ENCODE peak calls at places on chromosomes 16 and 17, in nine cellular contexts. B, K, R, Q, Z, J, O, X and N are unnamed samples.

GRCh38 chr17:65261152-65261551 is 124.0 kb downstream of the RGS9 start:
- DNase-seq in B (no peak), Q (no peak), J (no peak), Z (no peak), X (no peak), R (no peak), K (no peak), O (no peak), N (no peak)

GRCh38 chr16:17556276-17557052 is 85.7 kb upstream of the XYLT1 start:
- DNase-seq in B (no peak), O (peak), X (no peak), K (no peak), R (no peak), Q (no peak), Z (no peak), J (no peak), N (no peak)

GRCh38 chr17:59387351-59388069 is 56.1 kb downstream of the YPEL2 start:
- DNase-seq in B (no peak), J (no peak), Z (no peak), X (no peak), O (no peak), K (no peak), Q (no peak), R (no peak), N (no peak)

GRCh38 chr17:2690165-2691068 is 21.1 kb downstream of the CLUH start:
- DNase-seq in O (no peak), B (no peak), Q (no peak), R (no peak), K (no peak), J (peak), X (no peak), Z (no peak), N (no peak)

GRCh38 chr16:80912651-80913050 is 94.0 kb downstream of the CMC2 start:
- DNase-seq in B (no peak), J (no peak), K (no peak), R (no peak), X (no peak), Z (no peak), O (no peak), Q (no peak), N (no peak)

GRCh38 chr16:51762081-51762995 is 611.3 kb upstream of the SALL1 start:
- DNase-seq in R (peak), J (no peak), K (no peak), X (peak), O (peak), Z (peak), B (peak), Q (peak), N (peak)

GRCh38 chr17:17510456-17511292 is 14.5 kb upstream of the RASD1 start:
- DNase-seq in R (no peak), K (no peak), X (no peak), O (no peak), Q (no peak), Z (no peak), B (no peak), J (no peak), N (no peak)

GRCh38 chr17:62098623-62099231 is 33.6 kb upstream of the MED13 start:
- DNase-seq in R (peak), B (no peak), Q (no peak), O (no peak), X (no peak), Z (no peak), K (no peak), J (no peak), N (no peak)

GRCh38 chr16:27638833-27639587 is 89.1 kb downstream of the KATNIP start:
- DNase-seq in R (no peak), O (no peak), Z (no peak), K (no peak), J (no peak), B (no peak), X (no peak), Q (no peak), N (no peak)

GRCh38 chr16:49855822-49856740 is at the start of gene ZNF423:
- DNase-seq in K (no peak), J (no peak), Z (no peak), O (no peak), Q (no peak), R (no peak), B (no peak), X (no peak), N (no peak)

GRCh38 chr17:40312893-40313659 is 4.1 kb downstream of the RARA start:
- DNase-seq in R (no peak), O (no peak), B (no peak), Q (no peak), X (no peak), K (no peak), J (peak), Z (no peak), N (no peak)

GRCh38 chr17:21549107-21549687 is 143.1 kb upstream of the KCNJ18 start:
- DNase-seq in K (no peak), Z (no peak), B (no peak), Q (no peak), O (peak), R (no peak), X (no peak), J (no peak), N (no peak)

GRCh38 chr17:64001091-64001579 is 3.0 kb downstream of the PRR29 start:
- DNase-seq in Z (no peak), X (no peak), R (no peak), B (no peak), Q (no peak), K (no peak), O (no peak), J (no peak), N (no peak)

GRCh38 chr17:13561606-13562270 is 40.0 kb downstream of the HS3ST3A1 start:
- DNase-seq in R (no peak), B (no peak), Q (no peak), K (no peak), X (no peak), Z (no peak), J (no peak), O (peak), N (no peak)

GRCh38 chr17:43591750-43592562 is 45.8 kb upstream of the ETV4 start:
- DNase-seq in K (no peak), B (no peak), Q (no peak), O (peak), X (no peak), R (no peak), Z (no peak), J (no peak), N (no peak)

GRCh38 chr16:2243781-2244180 is 7.5 kb downstream of the DNASE1L2 start:
- DNase-seq in B (no peak), O (no peak), Z (no peak), K (no peak), J (no peak), R (no peak), Q (no peak), X (no peak), N (no peak)

GRCh38 chr17:81119223-81120148 is 45.8 kb upstream of the PVALEF start:
- DNase-seq in Q (peak), B (peak), J (peak), R (peak), O (peak), K (peak), Z (peak), X (peak), N (peak)

GRCh38 chr17:17180141-17180603 is 26.0 kb downstream of the PLD6 start:
- DNase-seq in K (no peak), J (peak), X (no peak), Z (no peak), B (peak), R (no peak), O (no peak), Q (no peak), N (no peak)

GRCh38 chr16:1338119-1338730 is 4.8 kb downstream of the BAIAP3 start:
- DNase-seq in B (no peak), K (no peak), Z (no peak), X (no peak), O (no peak), Q (peak), R (no peak), J (no peak), N (no peak)

GRCh38 chr16:88454315-88455057 is 1.4 kb downstream of the ZFPM1 start:
- DNase-seq in B (no peak), K (no peak), J (peak), O (no peak), R (no peak), Q (peak), X (no peak), Z (no peak), N (no peak)

GRCh38 chr17:55617441-55617840 is 105.2 kb downstream of the TMEM100 start:
- DNase-seq in Z (no peak), J (no peak), X (no peak), O (no peak), Q (no peak), K (no peak), B (no peak), R (no peak), N (no peak)

GRCh38 chr17:78737332-78737731 is 44.7 kb downstream of the CYTH1 start:
- DNase-seq in O (peak), R (no peak), Z (peak), K (no peak), X (no peak), B (no peak), Q (no peak), J (no peak), N (no peak)

GRCh38 chr17:50806141-50806643 is 29.2 kb upstream of the WFIKKN2 start:
- DNase-seq in K (no peak), Q (no peak), Z (no peak), J (no peak), X (no peak), R (no peak), B (no peak), O (no peak), N (no peak)

GRCh38 chr16:73792199-73793108 is 504.2 kb upstream of the PSMD7 start:
- DNase-seq in X (no peak), K (no peak), O (no peak), R (no peak), Q (no peak), J (no peak), B (no peak), Z (no peak), N (peak)

GRCh38 chr16:84507011-84507982 is 2.8 kb upstream of the MEAK7 start:
- DNase-seq in J (no peak), K (no peak), B (no peak), R (peak), Z (no peak), Q (no peak), X (no peak), O (no peak), N (no peak)

GRCh38 chr16:3094289-3095027 is 4.6 kb downstream of the ZSCAN10 start:
- DNase-seq in X (no peak), O (no peak), Q (peak), Z (no peak), R (no peak), J (peak), K (no peak), B (no peak), N (no peak)

GRCh38 chr16:66902648-66903543 is 15.8 kb downstream of the CDH16 start:
- DNase-seq in Z (no peak), O (no peak), J (no peak), B (no peak), X (no peak), K (no peak), R (no peak), Q (no peak), N (no peak)

GRCh38 chr17:64572682-64573154 is 65.9 kb downstream of the CEP95 start:
- DNase-seq in J (no peak), O (peak), K (no peak), B (no peak), Z (no peak), X (no peak), Q (no peak), R (no peak), N (no peak)